ENCODE peak calls at places on chromosomes 7 and 10, in four cellular contexts. A is GM20000, C is choroid plexus epithelial cell, Z is A673. T is an unnamed sample.

GRCh38 chr7:142797799-142798377 is 27.1 kb downstream of the PRSS2 start:
- DNase-seq in A (peak), Z (no peak), C (no peak), T (no peak)

GRCh38 chr10:32155075-32155516 is 98.9 kb upstream of the KIF5B start:
- DNase-seq in C (peak), A (no peak), Z (no peak), T (no peak)

GRCh38 chr10:119401671-119402395 is 140.7 kb downstream of the RGS10 start:
- DNase-seq in Z (no peak), A (no peak), C (peak), T (no peak)

GRCh38 chr10:52351911-52352310 is 37.8 kb downstream of the DKK1 start:
- DNase-seq in A (no peak), C (peak), Z (no peak), T (no peak)

GRCh38 chr10:95327367-95327766 is 36.6 kb upstream of the PDLIM1 start:
- DNase-seq in A (no peak), C (peak), Z (peak), T (no peak)

GRCh38 chr7:23474098-23474828 is 4.0 kb upstream of the IGF2BP3 start:
- DNase-seq in Z (peak), C (peak), A (peak), T (peak)

GRCh38 chr7:138468244-138469123 is 8.4 kb downstream of the TRIM24 start:
- DNase-seq in C (no peak), Z (no peak), A (no peak), T (no peak)

GRCh38 chr7:75660566-75661215 is 78.0 kb downstream of the HIP1 start:
- DNase-seq in C (no peak), A (no peak), Z (no peak), T (no peak)

GRCh38 chr7:114825423-114825951 is 96.4 kb upstream of the MDFIC start:
- DNase-seq in Z (no peak), C (no peak), A (no peak), T (no peak)

GRCh38 chr10:95513008-95513589 is 48.1 kb downstream of the SORBS1 start:
- DNase-seq in C (no peak), A (no peak), Z (no peak), T (no peak)

GRCh38 chr10:58064714-58065528 is 202.8 kb downstream of the IPMK start:
- DNase-seq in Z (peak), A (peak), C (peak), T (no peak)

GRCh38 chr10:5570007-5570655 is 45.4 kb downstream of the CALML3 start:
- DNase-seq in C (no peak), Z (no peak), A (no peak), T (no peak)

GRCh38 chr10:91768123-91768522 is 30.1 kb upstream of the TNKS2 start:
- DNase-seq in C (peak), Z (no peak), A (no peak), T (no peak)

GRCh38 chr7:152081088-152081487 is 55.6 kb downstream of the GALNT11 start:
- DNase-seq in A (no peak), Z (no peak), C (no peak), T (no peak)

GRCh38 chr7:22563621-22564241 is 63.7 kb upstream of the STEAP1B start:
- DNase-seq in Z (no peak), A (peak), C (no peak), T (no peak)

GRCh38 chr10:70296406-70296899 is 12.6 kb upstream of the NPFFR1 start:
- DNase-seq in Z (no peak), A (no peak), C (peak), T (no peak)

GRCh38 chr10:93535293-93535692 is 31.2 kb upstream of the FFAR4 start:
- DNase-seq in C (no peak), Z (no peak), A (no peak), T (no peak)

GRCh38 chr10:94344522-94345122 is 18.1 kb downstream of the NOC3L start:
- DNase-seq in A (peak), C (no peak), Z (no peak), T (peak)

GRCh38 chr7:18357691-18358090 is 137.9 kb upstream of the HDAC9 start:
- DNase-seq in A (peak), Z (peak), C (peak), T (no peak)

GRCh38 chr7:83271212-83272099 is 108.8 kb upstream of the PCLO start:
- DNase-seq in A (no peak), C (peak), Z (peak), T (no peak)

GRCh38 chr10:35523670-35524225 is 81.4 kb upstream of the GJD4 start:
- DNase-seq in C (no peak), A (peak), Z (no peak), T (no peak)

GRCh38 chr7:105295626-105296352 is 92.9 kb downstream of the SRPK2 start:
- DNase-seq in A (no peak), Z (no peak), C (no peak), T (no peak)

GRCh38 chr7:127409629-127410028 is 17.1 kb upstream of the ZNF800 start:
- DNase-seq in C (peak), Z (no peak), A (no peak), T (no peak)

GRCh38 chr7:44678468-44679179 is 70.0 kb upstream of the ZMIZ2 start:
- DNase-seq in C (peak), Z (no peak), A (no peak), T (no peak)

T was measured in GM18507.